ENCODE peak calls at places on chromosomes 3 and 15, in four cellular contexts. One of them, this sample, is unnamed.

GRCh38 chr3:52620580-52620979 is 65.1 kb downstream of the PBRM1 start:
- DNase-seq in dorsolateral prefrontal cortex: no peak
- DNase-seq in GM03348: no peak
- DNase-seq in naive thymus-derived CD8-positive, alpha-beta T cell: no peak
- DNase-seq in this sample: no peak

GRCh38 chr15:45581919-45582318 is 5.3 kb upstream of the BLOC1S6 start:
- DNase-seq in GM03348: no peak
- DNase-seq in dorsolateral prefrontal cortex: no peak
- DNase-seq in naive thymus-derived CD8-positive, alpha-beta T cell: no peak
- DNase-seq in this sample: no peak

GRCh38 chr15:56249080-56249479 is 5.4 kb upstream of the RFX7 start:
- DNase-seq in GM03348: peak; percentile 50
- DNase-seq in naive thymus-derived CD8-positive, alpha-beta T cell: no peak
- DNase-seq in dorsolateral prefrontal cortex: no peak
- DNase-seq in this sample: peak; percentile 30

GRCh38 chr3:189953551-189953950 is 167.1 kb downstream of the P3H2 start:
- DNase-seq in dorsolateral prefrontal cortex: no peak
- DNase-seq in GM03348: no peak
- DNase-seq in naive thymus-derived CD8-positive, alpha-beta T cell: no peak
- DNase-seq in this sample: no peak

GRCh38 chr3:105953831-105954230 is 85.0 kb upstream of the CBLB start:
- DNase-seq in naive thymus-derived CD8-positive, alpha-beta T cell: no peak
- DNase-seq in dorsolateral prefrontal cortex: no peak
- DNase-seq in GM03348: no peak
- DNase-seq in this sample: no peak

GRCh38 chr15:70269991-70270751 is 172.5 kb upstream of the TLE3 start:
- DNase-seq in GM03348: no peak
- DNase-seq in naive thymus-derived CD8-positive, alpha-beta T cell: no peak
- DNase-seq in dorsolateral prefrontal cortex: no peak
- DNase-seq in this sample: peak; percentile 42

GRCh38 chr15:79172032-79172481 is 81.5 kb upstream of the RASGRF1 start:
- DNase-seq in naive thymus-derived CD8-positive, alpha-beta T cell: no peak
- DNase-seq in dorsolateral prefrontal cortex: no peak
- DNase-seq in GM03348: no peak
- DNase-seq in this sample: no peak

GRCh38 chr3:185822221-185822956 is 2.5 kb downstream of the IGF2BP2 start:
- DNase-seq in dorsolateral prefrontal cortex: no peak
- DNase-seq in naive thymus-derived CD8-positive, alpha-beta T cell: no peak
- DNase-seq in GM03348: peak; percentile 29
- DNase-seq in this sample: no peak

GRCh38 chr15:71588746-71589145 is 221.6 kb upstream of the NR2E3 start:
- DNase-seq in dorsolateral prefrontal cortex: no peak
- DNase-seq in naive thymus-derived CD8-positive, alpha-beta T cell: no peak
- DNase-seq in GM03348: peak; percentile 65
- DNase-seq in this sample: no peak

GRCh38 chr3:18071833-18072232 is 329.4 kb upstream of the TBC1D5 start:
- DNase-seq in naive thymus-derived CD8-positive, alpha-beta T cell: no peak
- DNase-seq in GM03348: no peak
- DNase-seq in dorsolateral prefrontal cortex: no peak
- DNase-seq in this sample: no peak

GRCh38 chr3:40464339-40465110 is 7.4 kb downstream of the RPL14 start:
- DNase-seq in GM03348: no peak
- DNase-seq in naive thymus-derived CD8-positive, alpha-beta T cell: peak; percentile 58
- DNase-seq in dorsolateral prefrontal cortex: no peak
- DNase-seq in this sample: no peak

GRCh38 chr3:62589078-62589477 is 215.7 kb upstream of the FEZF2 start:
- DNase-seq in naive thymus-derived CD8-positive, alpha-beta T cell: no peak
- DNase-seq in dorsolateral prefrontal cortex: no peak
- DNase-seq in GM03348: no peak
- DNase-seq in this sample: no peak

GRCh38 chr3:19364150-19364549 is 215.8 kb downstream of the KCNH8 start:
- DNase-seq in dorsolateral prefrontal cortex: no peak
- DNase-seq in naive thymus-derived CD8-positive, alpha-beta T cell: no peak
- DNase-seq in GM03348: no peak
- DNase-seq in this sample: no peak